ENCODE peak calls at places on chromosomes 16 and 17, in nine cellular contexts. T, P, R, Z, L, U, B, V and D are unnamed samples.

GRCh38 chr16:3950343-3951193 is 70.1 kb upstream of the CREBBP start:
- DNase-seq in T (peak; percentile 76), P (no peak), R (peak; percentile 76), Z (peak; percentile 61), L (peak; percentile 67), U (no peak), B (peak; percentile 70), V (no peak), D (no peak)

GRCh38 chr17:80025796-80026195 is 9.9 kb downstream of the TBC1D16 start:
- DNase-seq in T (no peak), P (no peak), R (no peak), Z (no peak), L (peak; percentile 68), U (no peak), B (no peak), V (no peak), D (no peak)

GRCh38 chr16:7013990-7014389 is 318.7 kb upstream of the RBFOX1 start:
- DNase-seq in T (no peak), P (no peak), R (no peak), Z (no peak), L (peak; percentile 2), U (peak; percentile 8), B (no peak), V (peak; percentile 19), D (no peak)

GRCh38 chr17:7932483-7932891 is 481 bp downstream of the CNTROB start:
- DNase-seq in T (peak; percentile 32), P (no peak), R (peak; percentile 18), Z (peak; percentile 54), L (peak; percentile 65), U (no peak), B (no peak), V (peak; percentile 16), D (no peak)

GRCh38 chr17:77604301-77605031 is 354.0 kb upstream of the TNRC6C start:
- DNase-seq in T (no peak), P (no peak), R (no peak), Z (no peak), L (no peak), U (no peak), B (no peak), V (no peak), D (no peak)

GRCh38 chr16:85658504-85659326 is 30.0 kb downstream of the GINS2 start:
- DNase-seq in T (no peak), P (no peak), R (no peak), Z (no peak), L (peak; percentile 70), U (no peak), B (no peak), V (no peak), D (no peak)

GRCh38 chr16:76571755-76572154 is 294.6 kb downstream of the CNTNAP4 start:
- DNase-seq in T (no peak), P (no peak), R (no peak), Z (no peak), L (no peak), U (no peak), B (no peak), V (no peak), D (no peak)

GRCh38 chr16:1163567-1164055 is 10.7 kb downstream of the CACNA1H start:
- DNase-seq in T (no peak), P (no peak), R (no peak), Z (no peak), L (no peak), U (peak; percentile 14), B (no peak), V (no peak), D (no peak)

GRCh38 chr17:80257716-80258213 is 2.9 kb upstream of the RNF213 start:
- DNase-seq in T (no peak), P (no peak), R (no peak), Z (peak; percentile 71), L (no peak), U (no peak), B (no peak), V (no peak), D (no peak)

GRCh38 chr16:30490210-30490609 is 17.7 kb downstream of the ITGAL start:
- DNase-seq in T (peak; percentile 20), P (no peak), R (peak; percentile 97), Z (no peak), L (no peak), U (peak; percentile 40), B (no peak), V (no peak), D (no peak)

GRCh38 chr16:1134776-1135458 is 18.0 kb upstream of the CACNA1H start:
- DNase-seq in T (no peak), P (no peak), R (no peak), Z (no peak), L (no peak), U (no peak), B (no peak), V (no peak), D (no peak)

GRCh38 chr17:1647802-1648581 is 1.7 kb downstream of the RILP start:
- DNase-seq in T (no peak), P (no peak), R (peak; percentile 12), Z (no peak), L (peak; percentile 60), U (no peak), B (no peak), V (no peak), D (no peak)

GRCh38 chr16:3022697-3023414 is 886 bp downstream of the HCFC1R1 start:
- DNase-seq in T (no peak), P (no peak), R (no peak), Z (peak; percentile 18), L (no peak), U (no peak), B (no peak), V (peak; percentile 2), D (no peak)

GRCh38 chr16:3020247-3020603 is at the start of gene TNFRSF12A:
- DNase-seq in T (peak; percentile 77), P (peak; percentile 23), R (peak; percentile 56), Z (peak; percentile 86), L (peak; percentile 89), U (peak; percentile 59), B (peak; percentile 44), V (peak; percentile 83), D (peak; percentile 37)

GRCh38 chr16:56923481-56923880 is 8.5 kb upstream of the HERPUD1 start:
- DNase-seq in T (no peak), P (no peak), R (no peak), Z (no peak), L (no peak), U (no peak), B (no peak), V (no peak), D (no peak)

GRCh38 chr16:82629441-82630027 is 2.8 kb downstream of the CDH13 start:
- DNase-seq in T (no peak), P (no peak), R (peak; percentile 75), Z (no peak), L (no peak), U (no peak), B (no peak), V (no peak), D (no peak)

GRCh38 chr16:84197487-84198128 is 6.7 kb downstream of the ADAD2 start:
- DNase-seq in T (no peak), P (no peak), R (no peak), Z (no peak), L (no peak), U (no peak), B (no peak), V (no peak), D (no peak)

GRCh38 chr16:49615606-49616005 is 240.3 kb downstream of the ZNF423 start:
- DNase-seq in T (no peak), P (no peak), R (no peak), Z (no peak), L (no peak), U (no peak), B (no peak), V (no peak), D (no peak)

GRCh38 chr16:2079991-2080390 is 32.2 kb downstream of the TSC2 start:
- DNase-seq in T (no peak), P (no peak), R (no peak), Z (no peak), L (no peak), U (no peak), B (no peak), V (no peak), D (no peak)

GRCh38 chr16:81237942-81238295 is 570 bp upstream of the BCO1 start:
- DNase-seq in T (no peak), P (no peak), R (no peak), Z (no peak), L (no peak), U (no peak), B (no peak), V (no peak), D (no peak)

GRCh38 chr17:68291836-68292688 is 767 bp downstream of the ARSG start:
- DNase-seq in T (peak; percentile 44), P (peak; percentile 88), R (peak; percentile 50), Z (peak; percentile 83), L (peak; percentile 91), U (peak; percentile 80), B (peak; percentile 38), V (peak; percentile 91), D (peak; percentile 84)

GRCh38 chr17:8226536-8227237 is 16.3 kb upstream of the AURKB start:
- DNase-seq in T (peak; percentile 75), P (peak; percentile 79), R (peak; percentile 83), Z (peak; percentile 77), L (peak; percentile 43), U (peak; percentile 95), B (no peak), V (no peak), D (no peak)

GRCh38 chr17:76370261-76370993 is 14.0 kb upstream of the SPHK1 start:
- DNase-seq in T (no peak), P (peak; percentile 79), R (peak; percentile 93), Z (no peak), L (no peak), U (no peak), B (no peak), V (no peak), D (no peak)

GRCh38 chr17:82449136-82449882 is 1.2 kb downstream of the CYBC1 start:
- DNase-seq in T (no peak), P (no peak), R (no peak), Z (peak; percentile 72), L (no peak), U (peak; percentile 48), B (no peak), V (peak; percentile 85), D (peak; percentile 38)

GRCh38 chr17:10628756-10629155 is 28.4 kb downstream of the MYH3 start:
- DNase-seq in T (no peak), P (no peak), R (no peak), Z (no peak), L (peak; percentile 1), U (no peak), B (no peak), V (no peak), D (no peak)

GRCh38 chr16:68640972-68641371 is 4.1 kb upstream of the CDH3 start:
- DNase-seq in T (no peak), P (no peak), R (peak; percentile 88), Z (no peak), L (no peak), U (no peak), B (no peak), V (no peak), D (no peak)

GRCh38 chr16:51538707-51539604 is 387.9 kb upstream of the SALL1 start:
- DNase-seq in T (peak; percentile 88), P (no peak), R (peak; percentile 88), Z (no peak), L (no peak), U (peak; percentile 1), B (no peak), V (no peak), D (no peak)

GRCh38 chr16:1486551-1487390 is 2.0 kb downstream of the PTX4 start:
- DNase-seq in T (no peak), P (no peak), R (no peak), Z (no peak), L (no peak), U (no peak), B (no peak), V (no peak), D (no peak)

GRCh38 chr16:57383276-57384247 is 11.3 kb downstream of the CX3CL1 start:
- DNase-seq in T (peak; percentile 13), P (no peak), R (no peak), Z (peak; percentile 39), L (no peak), U (no peak), B (no peak), V (no peak), D (no peak)

GRCh38 chr17:27836651-27837050 is 36.3 kb upstream of the NOS2 start:
- DNase-seq in T (no peak), P (no peak), R (no peak), Z (no peak), L (no peak), U (no peak), B (no peak), V (no peak), D (no peak)

GRCh38 chr16:12535535-12536411 is 267.9 kb downstream of the CPPED1 start:
- DNase-seq in T (no peak), P (no peak), R (no peak), Z (no peak), L (no peak), U (no peak), B (no peak), V (no peak), D (peak; percentile 9)